ENCODE peak calls at places on chromosomes 1 and 21, in ten cellular contexts. F, E, Y, A, O, J, Z, X, P and M are unnamed samples.

GRCh38 chr1:170078610-170079189 is 4.2 kb upstream of the KIFAP3 start:
- DNase-seq in F (no peak), E (no peak), Y (no peak), A (no peak), O (no peak), J (no peak), Z (no peak), X (no peak), P (no peak), M (no peak)

GRCh38 chr1:71510725-71511124 is 429.9 kb upstream of the ZRANB2 start:
- DNase-seq in F (no peak), E (no peak), Y (no peak), A (no peak), O (no peak), J (no peak), Z (no peak), X (no peak), P (no peak), M (no peak)

GRCh38 chr1:1230656-1231399 is 973 bp downstream of the SDF4 start:
- DNase-seq in F (no peak), E (no peak), Y (peak), A (no peak), O (peak), J (no peak), Z (no peak), X (peak), P (no peak), M (no peak)

GRCh38 chr21:41506005-41506404 is 2.0 kb downstream of the TMPRSS2 start:
- DNase-seq in F (no peak), E (no peak), Y (no peak), A (no peak), O (no peak), J (no peak), Z (no peak), X (no peak), P (no peak), M (no peak)

GRCh38 chr1:160607051-160608032 is 28.0 kb upstream of the CD84 start:
- DNase-seq in F (peak), E (peak), Y (peak), A (no peak), O (peak), J (peak), Z (peak), X (peak), P (peak), M (peak)

GRCh38 chr1:27149714-27150113 is 5.2 kb downstream of the SLC9A1 start:
- DNase-seq in F (no peak), E (no peak), Y (no peak), A (no peak), O (no peak), J (no peak), Z (no peak), X (no peak), P (no peak), M (no peak)

GRCh38 chr21:45927032-45927431 is 54.5 kb upstream of the COL6A1 start:
- DNase-seq in F (no peak), E (no peak), Y (no peak), A (no peak), O (no peak), J (no peak), Z (no peak), X (no peak), P (no peak), M (no peak)

GRCh38 chr1:155051777-155052398 is 772 bp downstream of the ADAM15 start:
- DNase-seq in F (peak), E (no peak), Y (no peak), A (peak), O (peak), J (peak), Z (peak), X (peak), P (peak), M (peak)

GRCh38 chr21:15422761-15423160 is 307.0 kb upstream of the USP25 start:
- DNase-seq in F (peak), E (no peak), Y (no peak), A (no peak), O (peak), J (no peak), Z (no peak), X (no peak), P (no peak), M (no peak)

GRCh38 chr1:62735491-62736171 is 47.4 kb upstream of the DOCK7 start:
- DNase-seq in F (no peak), E (no peak), Y (no peak), A (no peak), O (peak), J (no peak), Z (no peak), X (no peak), P (no peak), M (no peak)

GRCh38 chr1:210301254-210301955 is 27.3 kb upstream of the HHAT start:
- DNase-seq in F (no peak), E (no peak), Y (no peak), A (no peak), O (no peak), J (no peak), Z (no peak), X (no peak), P (no peak), M (no peak)

GRCh38 chr1:154419620-154420020 is 14.5 kb downstream of the IL6R start:
- DNase-seq in F (peak), E (no peak), Y (peak), A (peak), O (peak), J (peak), Z (no peak), X (no peak), P (peak), M (no peak)

GRCh38 chr21:43997766-43998742 is 14.1 kb upstream of the TRAPPC10 start:
- DNase-seq in F (no peak), E (no peak), Y (no peak), A (no peak), O (peak), J (no peak), Z (no peak), X (no peak), P (no peak), M (no peak)

GRCh38 chr1:226652613-226653012 is 86.5 kb downstream of the ITPKB start:
- DNase-seq in F (no peak), E (no peak), Y (no peak), A (peak), O (no peak), J (no peak), Z (no peak), X (no peak), P (no peak), M (no peak)

GRCh38 chr1:117167402-117167801 is 43.3 kb downstream of the VTCN1 start:
- DNase-seq in F (no peak), E (no peak), Y (no peak), A (no peak), O (peak), J (no peak), Z (no peak), X (no peak), P (no peak), M (no peak)

GRCh38 chr1:234276389-234276788 is 96.9 kb upstream of the COA6 start:
- DNase-seq in F (no peak), E (no peak), Y (no peak), A (no peak), O (no peak), J (no peak), Z (no peak), X (no peak), P (no peak), M (no peak)

GRCh38 chr21:44932366-44933181 is 7.3 kb upstream of the SLX9 start:
- DNase-seq in F (peak), E (peak), Y (no peak), A (peak), O (peak), J (peak), Z (no peak), X (no peak), P (no peak), M (peak)